ENCODE peak calls at places on chromosomes 7 and 10, in seven cellular contexts. One of them, this sample, is unnamed.

GRCh38 chr7:70520604-70521003 is 611.3 kb upstream of the GALNT17 start:
- DNase-seq in C1 segment of cervical spinal cord: no peak
- DNase-seq in anterior cingulate cortex: no peak
- DNase-seq in activated T-helper 1 cell treated with Interleukin-2 at 50 U/mL for 16 hours: no peak
- DNase-seq in NCI-H1092 treated with DMSO at 0.1 percent for 48 hours: no peak
- DNase-seq in HS-5: no peak
- DNase-seq in NCI-H1694 treated with DMSO at 0.1 percent for 48 hours: no peak
- DNase-seq in this sample: no peak

GRCh38 chr10:27252267-27253000 is 11.8 kb upstream of the ACBD5 start:
- DNase-seq in C1 segment of cervical spinal cord: no peak
- DNase-seq in anterior cingulate cortex: no peak
- DNase-seq in activated T-helper 1 cell treated with Interleukin-2 at 50 U/mL for 16 hours: peak; percentile 77
- DNase-seq in NCI-H1092 treated with DMSO at 0.1 percent for 48 hours: peak; percentile 9
- DNase-seq in HS-5: no peak
- DNase-seq in NCI-H1694 treated with DMSO at 0.1 percent for 48 hours: no peak
- DNase-seq in this sample: no peak

GRCh38 chr7:26958834-26959233 is 94.4 kb upstream of the SKAP2 start:
- DNase-seq in C1 segment of cervical spinal cord: no peak
- DNase-seq in anterior cingulate cortex: no peak
- DNase-seq in activated T-helper 1 cell treated with Interleukin-2 at 50 U/mL for 16 hours: no peak
- DNase-seq in NCI-H1092 treated with DMSO at 0.1 percent for 48 hours: no peak
- DNase-seq in HS-5: peak; percentile 93
- DNase-seq in NCI-H1694 treated with DMSO at 0.1 percent for 48 hours: no peak
- DNase-seq in this sample: no peak

GRCh38 chr7:50304911-50305621 is 550 bp downstream of the IKZF1 start:
- DNase-seq in C1 segment of cervical spinal cord: no peak
- DNase-seq in anterior cingulate cortex: no peak
- DNase-seq in activated T-helper 1 cell treated with Interleukin-2 at 50 U/mL for 16 hours: peak; percentile 52
- DNase-seq in NCI-H1092 treated with DMSO at 0.1 percent for 48 hours: no peak
- DNase-seq in HS-5: no peak
- DNase-seq in NCI-H1694 treated with DMSO at 0.1 percent for 48 hours: no peak
- DNase-seq in this sample: no peak

GRCh38 chr10:113494736-113495135 is 58.1 kb upstream of the HABP2 start:
- DNase-seq in C1 segment of cervical spinal cord: no peak
- DNase-seq in anterior cingulate cortex: peak; percentile 65
- DNase-seq in activated T-helper 1 cell treated with Interleukin-2 at 50 U/mL for 16 hours: no peak
- DNase-seq in NCI-H1092 treated with DMSO at 0.1 percent for 48 hours: no peak
- DNase-seq in HS-5: no peak
- DNase-seq in NCI-H1694 treated with DMSO at 0.1 percent for 48 hours: no peak
- DNase-seq in this sample: peak; percentile 17

GRCh38 chr10:17673517-17674051 is 29.6 kb downstream of the STAM start:
- DNase-seq in C1 segment of cervical spinal cord: no peak
- DNase-seq in anterior cingulate cortex: no peak
- DNase-seq in activated T-helper 1 cell treated with Interleukin-2 at 50 U/mL for 16 hours: no peak
- DNase-seq in NCI-H1092 treated with DMSO at 0.1 percent for 48 hours: no peak
- DNase-seq in HS-5: peak; percentile 67
- DNase-seq in NCI-H1694 treated with DMSO at 0.1 percent for 48 hours: no peak
- DNase-seq in this sample: no peak

GRCh38 chr7:121824276-121824675 is 48.7 kb upstream of the PTPRZ1 start:
- DNase-seq in C1 segment of cervical spinal cord: no peak
- DNase-seq in anterior cingulate cortex: no peak
- DNase-seq in activated T-helper 1 cell treated with Interleukin-2 at 50 U/mL for 16 hours: no peak
- DNase-seq in NCI-H1092 treated with DMSO at 0.1 percent for 48 hours: no peak
- DNase-seq in HS-5: no peak
- DNase-seq in NCI-H1694 treated with DMSO at 0.1 percent for 48 hours: no peak
- DNase-seq in this sample: no peak

GRCh38 chr7:5574770-5575269 is 151.2 kb upstream of the TNRC18 start:
- DNase-seq in C1 segment of cervical spinal cord: no peak
- DNase-seq in anterior cingulate cortex: no peak
- DNase-seq in activated T-helper 1 cell treated with Interleukin-2 at 50 U/mL for 16 hours: no peak
- DNase-seq in NCI-H1092 treated with DMSO at 0.1 percent for 48 hours: no peak
- DNase-seq in HS-5: no peak
- DNase-seq in NCI-H1694 treated with DMSO at 0.1 percent for 48 hours: no peak
- DNase-seq in this sample: no peak

GRCh38 chr7:20778063-20778721 is 8.5 kb downstream of the SP8 start:
- DNase-seq in C1 segment of cervical spinal cord: peak; percentile 21
- DNase-seq in anterior cingulate cortex: peak; percentile 19
- DNase-seq in activated T-helper 1 cell treated with Interleukin-2 at 50 U/mL for 16 hours: no peak
- DNase-seq in NCI-H1092 treated with DMSO at 0.1 percent for 48 hours: peak; percentile 38
- DNase-seq in HS-5: no peak
- DNase-seq in NCI-H1694 treated with DMSO at 0.1 percent for 48 hours: no peak
- DNase-seq in this sample: no peak

GRCh38 chr10:62640386-62640785 is 164.1 kb upstream of the ADO start:
- DNase-seq in C1 segment of cervical spinal cord: no peak
- DNase-seq in anterior cingulate cortex: no peak
- DNase-seq in activated T-helper 1 cell treated with Interleukin-2 at 50 U/mL for 16 hours: no peak
- DNase-seq in NCI-H1092 treated with DMSO at 0.1 percent for 48 hours: no peak
- DNase-seq in HS-5: no peak
- DNase-seq in NCI-H1694 treated with DMSO at 0.1 percent for 48 hours: no peak
- DNase-seq in this sample: no peak

GRCh38 chr10:79331709-79332108 is 15.6 kb upstream of the PPIF start:
- DNase-seq in C1 segment of cervical spinal cord: no peak
- DNase-seq in anterior cingulate cortex: no peak
- DNase-seq in activated T-helper 1 cell treated with Interleukin-2 at 50 U/mL for 16 hours: peak; percentile 38
- DNase-seq in NCI-H1092 treated with DMSO at 0.1 percent for 48 hours: no peak
- DNase-seq in HS-5: peak; percentile 84
- DNase-seq in NCI-H1694 treated with DMSO at 0.1 percent for 48 hours: no peak
- DNase-seq in this sample: no peak

GRCh38 chr10:5963071-5963470 is 14.3 kb downstream of the IL15RA start:
- DNase-seq in C1 segment of cervical spinal cord: no peak
- DNase-seq in anterior cingulate cortex: no peak
- DNase-seq in activated T-helper 1 cell treated with Interleukin-2 at 50 U/mL for 16 hours: no peak
- DNase-seq in NCI-H1092 treated with DMSO at 0.1 percent for 48 hours: no peak
- DNase-seq in HS-5: no peak
- DNase-seq in NCI-H1694 treated with DMSO at 0.1 percent for 48 hours: no peak
- DNase-seq in this sample: no peak

GRCh38 chr10:76962851-76963250 is 674.8 kb downstream of the KCNMA1 start:
- DNase-seq in C1 segment of cervical spinal cord: no peak
- DNase-seq in anterior cingulate cortex: no peak
- DNase-seq in activated T-helper 1 cell treated with Interleukin-2 at 50 U/mL for 16 hours: no peak
- DNase-seq in NCI-H1092 treated with DMSO at 0.1 percent for 48 hours: no peak
- DNase-seq in HS-5: no peak
- DNase-seq in NCI-H1694 treated with DMSO at 0.1 percent for 48 hours: no peak
- DNase-seq in this sample: no peak

GRCh38 chr10:124387078-124387874 is 31.4 kb downstream of the OAT start:
- DNase-seq in C1 segment of cervical spinal cord: no peak
- DNase-seq in anterior cingulate cortex: no peak
- DNase-seq in activated T-helper 1 cell treated with Interleukin-2 at 50 U/mL for 16 hours: no peak
- DNase-seq in NCI-H1092 treated with DMSO at 0.1 percent for 48 hours: no peak
- DNase-seq in HS-5: no peak
- DNase-seq in NCI-H1694 treated with DMSO at 0.1 percent for 48 hours: no peak
- DNase-seq in this sample: no peak

GRCh38 chr7:28078036-28078901 is 102.3 kb downstream of the JAZF1 start:
- DNase-seq in C1 segment of cervical spinal cord: no peak
- DNase-seq in anterior cingulate cortex: peak; percentile 12
- DNase-seq in activated T-helper 1 cell treated with Interleukin-2 at 50 U/mL for 16 hours: peak; percentile 14
- DNase-seq in NCI-H1092 treated with DMSO at 0.1 percent for 48 hours: peak; percentile 69
- DNase-seq in HS-5: no peak
- DNase-seq in NCI-H1694 treated with DMSO at 0.1 percent for 48 hours: peak; percentile 37
- DNase-seq in this sample: peak; percentile 38

GRCh38 chr10:42960491-42961155 is 116.2 kb upstream of the RET start:
- DNase-seq in C1 segment of cervical spinal cord: no peak
- DNase-seq in anterior cingulate cortex: no peak
- DNase-seq in activated T-helper 1 cell treated with Interleukin-2 at 50 U/mL for 16 hours: no peak
- DNase-seq in NCI-H1092 treated with DMSO at 0.1 percent for 48 hours: no peak
- DNase-seq in HS-5: peak; percentile 11
- DNase-seq in NCI-H1694 treated with DMSO at 0.1 percent for 48 hours: no peak
- DNase-seq in this sample: no peak

GRCh38 chr7:108441392-108441955 is 14.8 kb downstream of the NRCAM start:
- DNase-seq in C1 segment of cervical spinal cord: no peak
- DNase-seq in anterior cingulate cortex: no peak
- DNase-seq in activated T-helper 1 cell treated with Interleukin-2 at 50 U/mL for 16 hours: no peak
- DNase-seq in NCI-H1092 treated with DMSO at 0.1 percent for 48 hours: no peak
- DNase-seq in HS-5: no peak
- DNase-seq in NCI-H1694 treated with DMSO at 0.1 percent for 48 hours: no peak
- DNase-seq in this sample: no peak

GRCh38 chr7:157310676-157311185 is 26.1 kb upstream of the DNAJB6 start:
- DNase-seq in C1 segment of cervical spinal cord: no peak
- DNase-seq in anterior cingulate cortex: no peak
- DNase-seq in activated T-helper 1 cell treated with Interleukin-2 at 50 U/mL for 16 hours: no peak
- DNase-seq in NCI-H1092 treated with DMSO at 0.1 percent for 48 hours: no peak
- DNase-seq in HS-5: no peak
- DNase-seq in NCI-H1694 treated with DMSO at 0.1 percent for 48 hours: no peak
- DNase-seq in this sample: no peak

GRCh38 chr10:78337646-78338391 is 304.2 kb downstream of the RPS24 start:
- DNase-seq in C1 segment of cervical spinal cord: no peak
- DNase-seq in anterior cingulate cortex: no peak
- DNase-seq in activated T-helper 1 cell treated with Interleukin-2 at 50 U/mL for 16 hours: no peak
- DNase-seq in NCI-H1092 treated with DMSO at 0.1 percent for 48 hours: no peak
- DNase-seq in HS-5: no peak
- DNase-seq in NCI-H1694 treated with DMSO at 0.1 percent for 48 hours: no peak
- DNase-seq in this sample: no peak

GRCh38 chr7:55163733-55164132 is 144.9 kb downstream of the EGFR start:
- DNase-seq in C1 segment of cervical spinal cord: no peak
- DNase-seq in anterior cingulate cortex: no peak
- DNase-seq in activated T-helper 1 cell treated with Interleukin-2 at 50 U/mL for 16 hours: no peak
- DNase-seq in NCI-H1092 treated with DMSO at 0.1 percent for 48 hours: no peak
- DNase-seq in HS-5: no peak
- DNase-seq in NCI-H1694 treated with DMSO at 0.1 percent for 48 hours: no peak
- DNase-seq in this sample: no peak

GRCh38 chr7:133275008-133275407 is 22.1 kb downstream of the EXOC4 start:
- DNase-seq in C1 segment of cervical spinal cord: no peak
- DNase-seq in anterior cingulate cortex: no peak
- DNase-seq in activated T-helper 1 cell treated with Interleukin-2 at 50 U/mL for 16 hours: no peak
- DNase-seq in NCI-H1092 treated with DMSO at 0.1 percent for 48 hours: no peak
- DNase-seq in HS-5: no peak
- DNase-seq in NCI-H1694 treated with DMSO at 0.1 percent for 48 hours: no peak
- DNase-seq in this sample: no peak